ENCODE peak calls at places on chromosomes 2 and 18, in seven cellular contexts. One of them, this sample, is unnamed.

GRCh38 chr2:174985624-174986023 is 19.6 kb downstream of the CHN1 start:
- DNase-seq in neural crest cell: no peak
- DNase-seq in WTC11: no peak
- DNase-seq in fibroblast of pulmonary artery: peak
- DNase-seq in A549: no peak
- DNase-seq in CD8-positive, alpha-beta T cell: no peak
- DNase-seq in GM23338: no peak
- DNase-seq in this sample: no peak

GRCh38 chr18:46716827-46717226 is 40.0 kb downstream of the ST8SIA5 start:
- DNase-seq in neural crest cell: no peak
- DNase-seq in WTC11: no peak
- DNase-seq in fibroblast of pulmonary artery: no peak
- DNase-seq in A549: no peak
- DNase-seq in CD8-positive, alpha-beta T cell: no peak
- DNase-seq in GM23338: no peak
- DNase-seq in this sample: no peak

GRCh38 chr2:113873867-113874266 is 16.0 kb upstream of the ACTR3 start:
- DNase-seq in neural crest cell: no peak
- DNase-seq in WTC11: no peak
- DNase-seq in fibroblast of pulmonary artery: no peak
- DNase-seq in A549: no peak
- DNase-seq in CD8-positive, alpha-beta T cell: no peak
- DNase-seq in GM23338: no peak
- DNase-seq in this sample: no peak

GRCh38 chr2:8534386-8534728 is 147.5 kb upstream of the ID2 start:
- DNase-seq in neural crest cell: no peak
- DNase-seq in WTC11: no peak
- DNase-seq in fibroblast of pulmonary artery: no peak
- DNase-seq in A549: no peak
- DNase-seq in CD8-positive, alpha-beta T cell: no peak
- DNase-seq in GM23338: no peak
- DNase-seq in this sample: no peak

GRCh38 chr2:241492174-241492565 is 16.2 kb downstream of the STK25 start:
- DNase-seq in neural crest cell: no peak
- DNase-seq in WTC11: no peak
- DNase-seq in fibroblast of pulmonary artery: no peak
- DNase-seq in A549: no peak
- DNase-seq in CD8-positive, alpha-beta T cell: no peak
- DNase-seq in GM23338: no peak
- DNase-seq in this sample: no peak

GRCh38 chr2:46847185-46847710 is 68.4 kb downstream of the MCFD2 start:
- DNase-seq in neural crest cell: no peak
- DNase-seq in WTC11: no peak
- DNase-seq in fibroblast of pulmonary artery: peak
- DNase-seq in A549: peak
- DNase-seq in CD8-positive, alpha-beta T cell: no peak
- DNase-seq in GM23338: no peak
- DNase-seq in this sample: no peak

GRCh38 chr2:64866797-64867196 is 122.4 kb upstream of the SLC1A4 start:
- DNase-seq in neural crest cell: no peak
- DNase-seq in WTC11: no peak
- DNase-seq in fibroblast of pulmonary artery: peak
- DNase-seq in A549: no peak
- DNase-seq in CD8-positive, alpha-beta T cell: no peak
- DNase-seq in GM23338: no peak
- DNase-seq in this sample: no peak

GRCh38 chr2:9990735-9991134 is 39.2 kb downstream of the GRHL1 start:
- DNase-seq in neural crest cell: no peak
- DNase-seq in WTC11: no peak
- DNase-seq in fibroblast of pulmonary artery: no peak
- DNase-seq in A549: no peak
- DNase-seq in CD8-positive, alpha-beta T cell: no peak
- DNase-seq in GM23338: peak
- DNase-seq in this sample: no peak

GRCh38 chr2:172198361-172198760 is 95.7 kb upstream of the DLX2 start:
- DNase-seq in neural crest cell: no peak
- DNase-seq in WTC11: no peak
- DNase-seq in fibroblast of pulmonary artery: no peak
- DNase-seq in A549: no peak
- DNase-seq in CD8-positive, alpha-beta T cell: no peak
- DNase-seq in GM23338: no peak
- DNase-seq in this sample: no peak

GRCh38 chr2:196925768-196926561 is 542 bp downstream of the PGAP1 start:
- DNase-seq in neural crest cell: peak
- DNase-seq in WTC11: peak
- DNase-seq in fibroblast of pulmonary artery: peak
- DNase-seq in A549: peak
- DNase-seq in CD8-positive, alpha-beta T cell: peak
- DNase-seq in GM23338: peak
- DNase-seq in this sample: peak

GRCh38 chr2:126719191-126720030 is 63.5 kb downstream of the GYPC start:
- DNase-seq in neural crest cell: no peak
- DNase-seq in WTC11: no peak
- DNase-seq in fibroblast of pulmonary artery: no peak
- DNase-seq in A549: no peak
- DNase-seq in CD8-positive, alpha-beta T cell: peak
- DNase-seq in GM23338: no peak
- DNase-seq in this sample: no peak

GRCh38 chr2:36960773-36961172 is 5.6 kb downstream of the STRN start:
- DNase-seq in neural crest cell: no peak
- DNase-seq in WTC11: no peak
- DNase-seq in fibroblast of pulmonary artery: no peak
- DNase-seq in A549: no peak
- DNase-seq in CD8-positive, alpha-beta T cell: no peak
- DNase-seq in GM23338: no peak
- DNase-seq in this sample: no peak

GRCh38 chr2:111185496-111186022 is 64.8 kb downstream of the BCL2L11 start:
- DNase-seq in neural crest cell: no peak
- DNase-seq in WTC11: no peak
- DNase-seq in fibroblast of pulmonary artery: no peak
- DNase-seq in A549: no peak
- DNase-seq in CD8-positive, alpha-beta T cell: no peak
- DNase-seq in GM23338: no peak
- DNase-seq in this sample: no peak

GRCh38 chr18:62450546-62451395 is 72.1 kb upstream of the ZCCHC2 start:
- DNase-seq in neural crest cell: no peak
- DNase-seq in WTC11: no peak
- DNase-seq in fibroblast of pulmonary artery: peak
- DNase-seq in A549: peak
- DNase-seq in CD8-positive, alpha-beta T cell: no peak
- DNase-seq in GM23338: no peak
- DNase-seq in this sample: no peak

GRCh38 chr2:136119717-136120675 is 2.0 kb upstream of the CXCR4 start:
- DNase-seq in neural crest cell: no peak
- DNase-seq in WTC11: no peak
- DNase-seq in fibroblast of pulmonary artery: no peak
- DNase-seq in A549: no peak
- DNase-seq in CD8-positive, alpha-beta T cell: no peak
- DNase-seq in GM23338: no peak
- DNase-seq in this sample: no peak

GRCh38 chr2:238060542-238061309 is at the start of gene SCLY:
- DNase-seq in neural crest cell: peak
- DNase-seq in WTC11: peak
- DNase-seq in fibroblast of pulmonary artery: peak
- DNase-seq in A549: peak
- DNase-seq in CD8-positive, alpha-beta T cell: peak
- DNase-seq in GM23338: peak
- DNase-seq in this sample: peak

GRCh38 chr2:217040099-217040498 is 180.2 kb upstream of the TNP1 start:
- DNase-seq in neural crest cell: no peak
- DNase-seq in WTC11: no peak
- DNase-seq in fibroblast of pulmonary artery: no peak
- DNase-seq in A549: no peak
- DNase-seq in CD8-positive, alpha-beta T cell: no peak
- DNase-seq in GM23338: no peak
- DNase-seq in this sample: no peak

GRCh38 chr2:100381240-100381639 is 36.2 kb downstream of the CHST10 start:
- DNase-seq in neural crest cell: peak
- DNase-seq in WTC11: peak
- DNase-seq in fibroblast of pulmonary artery: peak
- DNase-seq in A549: peak
- DNase-seq in CD8-positive, alpha-beta T cell: peak
- DNase-seq in GM23338: peak
- DNase-seq in this sample: peak

GRCh38 chr2:38702413-38702812 is 36.5 kb downstream of the GALM start:
- DNase-seq in neural crest cell: no peak
- DNase-seq in WTC11: no peak
- DNase-seq in fibroblast of pulmonary artery: peak
- DNase-seq in A549: no peak
- DNase-seq in CD8-positive, alpha-beta T cell: no peak
- DNase-seq in GM23338: no peak
- DNase-seq in this sample: no peak

GRCh38 chr18:22542400-22542835 is 124.7 kb upstream of the CTAGE1 start:
- DNase-seq in neural crest cell: no peak
- DNase-seq in WTC11: no peak
- DNase-seq in fibroblast of pulmonary artery: peak
- DNase-seq in A549: no peak
- DNase-seq in CD8-positive, alpha-beta T cell: no peak
- DNase-seq in GM23338: no peak
- DNase-seq in this sample: no peak

GRCh38 chr2:145752091-145752806 is 1232.3 kb upstream of the ZEB2 start:
- DNase-seq in neural crest cell: peak
- DNase-seq in WTC11: no peak
- DNase-seq in fibroblast of pulmonary artery: peak
- DNase-seq in A549: peak
- DNase-seq in CD8-positive, alpha-beta T cell: no peak
- DNase-seq in GM23338: peak
- DNase-seq in this sample: no peak

GRCh38 chr2:43034242-43034619 is 192.2 kb downstream of the ZFP36L2 start:
- DNase-seq in neural crest cell: no peak
- DNase-seq in WTC11: no peak
- DNase-seq in fibroblast of pulmonary artery: no peak
- DNase-seq in A549: no peak
- DNase-seq in CD8-positive, alpha-beta T cell: no peak
- DNase-seq in GM23338: no peak
- DNase-seq in this sample: no peak

GRCh38 chr18:77205769-77206168 is 43.9 kb upstream of the GALR1 start:
- DNase-seq in neural crest cell: no peak
- DNase-seq in WTC11: no peak
- DNase-seq in fibroblast of pulmonary artery: no peak
- DNase-seq in A549: no peak
- DNase-seq in CD8-positive, alpha-beta T cell: no peak
- DNase-seq in GM23338: no peak
- DNase-seq in this sample: no peak

GRCh38 chr2:42979870-42980763 is 187.7 kb upstream of the HAAO start:
- DNase-seq in neural crest cell: no peak
- DNase-seq in WTC11: no peak
- DNase-seq in fibroblast of pulmonary artery: no peak
- DNase-seq in A549: no peak
- DNase-seq in CD8-positive, alpha-beta T cell: no peak
- DNase-seq in GM23338: no peak
- DNase-seq in this sample: no peak

DNA sequence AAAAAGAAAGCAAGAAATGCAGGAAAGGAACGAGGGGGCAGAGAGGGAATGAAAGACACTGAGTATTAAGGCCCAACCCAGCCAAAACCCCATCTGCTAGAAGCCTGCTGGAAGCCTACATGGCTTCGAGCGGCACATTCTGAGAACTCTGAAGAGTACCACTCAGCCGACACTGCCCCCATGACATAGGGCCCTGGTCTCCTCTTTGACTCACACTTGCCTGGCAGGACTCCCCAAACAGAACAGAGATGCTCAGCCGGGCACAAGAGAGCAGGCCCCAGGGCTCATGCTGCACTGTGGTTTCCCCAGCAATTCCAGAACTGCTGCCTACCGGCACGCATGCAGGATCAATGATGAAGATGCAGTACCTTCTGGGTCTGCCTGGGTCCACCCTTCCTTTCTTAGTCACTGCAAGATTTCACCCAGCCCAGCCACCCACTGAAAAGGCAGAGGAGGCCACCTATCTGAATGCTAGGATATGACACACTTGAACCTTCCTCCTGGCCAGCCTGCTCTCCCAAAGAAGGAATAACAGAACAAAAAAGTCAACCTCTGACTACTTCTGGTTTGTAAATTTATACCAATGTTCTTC is 49.4 kb downstream of the BCL11A start:
- DNase-seq in neural crest cell: no peak
- DNase-seq in WTC11: no peak
- DNase-seq in fibroblast of pulmonary artery: no peak
- DNase-seq in A549: no peak
- DNase-seq in CD8-positive, alpha-beta T cell: no peak
- DNase-seq in GM23338: no peak
- DNase-seq in this sample: no peak
- TF ChIP-seq CTCF in neural crest cell: no peak
- TF ChIP-seq CTCF in WTC11: no peak
- TF ChIP-seq CTCF in fibroblast of pulmonary artery: peak
- TF ChIP-seq CTCF in A549: no peak
- TF ChIP-seq CTCF in CD8-positive, alpha-beta T cell: no peak
- TF ChIP-seq CTCF in GM23338: peak
- TF ChIP-seq CTCF in this sample: no peak

DNA sequence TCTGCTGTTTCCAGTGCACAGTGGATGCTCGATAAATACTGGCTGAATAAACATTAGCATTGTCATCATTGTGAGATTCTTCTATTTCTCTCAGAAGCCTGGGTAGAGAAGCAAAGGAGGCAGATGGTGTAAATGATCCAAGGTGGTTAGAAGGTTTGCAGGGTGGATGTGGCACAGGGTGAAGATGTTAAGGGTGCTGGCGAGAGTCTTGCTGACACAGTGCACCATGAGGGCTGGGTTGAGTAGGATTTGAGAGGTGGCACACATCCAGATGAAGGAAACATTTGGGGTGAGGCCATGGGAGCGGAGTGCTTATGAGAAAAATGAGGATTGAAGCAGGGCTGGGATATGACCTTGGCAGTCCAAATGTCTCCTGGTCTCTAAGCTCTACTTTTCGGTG is 17.8 kb upstream of the CPO start:
- DNase-seq in neural crest cell: no peak
- DNase-seq in WTC11: no peak
- DNase-seq in fibroblast of pulmonary artery: no peak
- DNase-seq in A549: no peak
- DNase-seq in CD8-positive, alpha-beta T cell: no peak
- DNase-seq in GM23338: no peak
- DNase-seq in this sample: no peak
- TF ChIP-seq CTCF in neural crest cell: no peak
- TF ChIP-seq CTCF in WTC11: no peak
- TF ChIP-seq CTCF in fibroblast of pulmonary artery: no peak
- TF ChIP-seq CTCF in A549: no peak
- TF ChIP-seq CTCF in CD8-positive, alpha-beta T cell: no peak
- TF ChIP-seq CTCF in GM23338: no peak
- TF ChIP-seq CTCF in this sample: no peak

GRCh38 chr2:51581636-51582267 is 549.8 kb upstream of the NRXN1 start:
- DNase-seq in neural crest cell: no peak
- DNase-seq in WTC11: no peak
- DNase-seq in fibroblast of pulmonary artery: no peak
- DNase-seq in A549: no peak
- DNase-seq in CD8-positive, alpha-beta T cell: no peak
- DNase-seq in GM23338: peak
- DNase-seq in this sample: no peak
- TF ChIP-seq CTCF in neural crest cell: no peak
- TF ChIP-seq CTCF in WTC11: no peak
- TF ChIP-seq CTCF in fibroblast of pulmonary artery: no peak
- TF ChIP-seq CTCF in A549: no peak
- TF ChIP-seq CTCF in CD8-positive, alpha-beta T cell: no peak
- TF ChIP-seq CTCF in GM23338: peak
- TF ChIP-seq CTCF in this sample: no peak

DNA sequence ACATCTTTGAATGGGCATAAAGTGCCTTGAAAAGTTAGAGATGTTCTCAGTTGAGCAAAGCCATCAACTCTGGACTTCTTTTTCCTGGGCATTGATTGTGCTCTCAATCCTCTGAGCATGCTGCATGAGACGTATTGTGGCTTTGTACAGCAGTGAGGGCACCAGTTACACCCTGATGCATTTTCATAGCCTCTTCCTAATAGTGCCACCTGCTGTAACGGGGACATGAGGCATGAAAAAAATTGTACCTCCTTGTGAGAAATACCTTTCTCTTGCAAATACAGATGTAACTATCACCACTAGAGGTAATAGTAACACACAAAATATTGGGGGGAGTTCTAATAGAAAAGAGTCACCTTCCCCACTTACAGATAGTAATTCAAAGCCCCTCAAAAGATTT is 697.5 kb downstream of the TMEM182 start:
- DNase-seq in neural crest cell: no peak
- DNase-seq in WTC11: no peak
- DNase-seq in fibroblast of pulmonary artery: no peak
- DNase-seq in A549: no peak
- DNase-seq in CD8-positive, alpha-beta T cell: no peak
- DNase-seq in GM23338: no peak
- DNase-seq in this sample: no peak
- TF ChIP-seq CTCF in neural crest cell: no peak
- TF ChIP-seq CTCF in WTC11: no peak
- TF ChIP-seq CTCF in fibroblast of pulmonary artery: no peak
- TF ChIP-seq CTCF in A549: no peak
- TF ChIP-seq CTCF in CD8-positive, alpha-beta T cell: no peak
- TF ChIP-seq CTCF in GM23338: peak
- TF ChIP-seq CTCF in this sample: no peak